ENCODE peak calls at places on chromosomes 4 and X, in five cellular contexts. S is H7, Z is myocyte, U is occipital lobe, E is GM23248. K is an unnamed sample.

GRCh38 chr4:8920289-8920965 is 48.8 kb upstream of the HMX1 start:
- DNase-seq in S (peak), Z (no peak), U (no peak), E (no peak), K (peak)

GRCh38 chrX:116749943-116750342 is 287.2 kb upstream of the CT83 start:
- DNase-seq in S (no peak), Z (no peak), U (no peak), E (no peak), K (no peak)

GRCh38 chrX:13469963-13470679 is 99.3 kb upstream of the EGFL6 start:
- DNase-seq in S (no peak), Z (peak), U (no peak), E (peak), K (no peak)

GRCh38 chr4:169791527-169792156 is 33.9 kb upstream of the HPF1 start:
- DNase-seq in S (peak), Z (peak), U (peak), E (peak), K (peak)

GRCh38 chr4:41866799-41867677 is 68.2 kb upstream of the TMEM33 start:
- DNase-seq in S (peak), Z (no peak), U (no peak), E (no peak), K (no peak)

GRCh38 chr4:55468724-55469123 is 73.0 kb downstream of the TMEM165 start:
- DNase-seq in S (no peak), Z (peak), U (no peak), E (peak), K (no peak)

GRCh38 chrX:11792461-11793421 is 34.7 kb downstream of the MSL3 start:
- DNase-seq in S (no peak), Z (no peak), U (peak), E (no peak), K (no peak)

GRCh38 chr4:8235224-8235623 is 34.3 kb upstream of the HTRA3 start:
- DNase-seq in S (no peak), Z (no peak), U (no peak), E (no peak), K (no peak)

GRCh38 chrX:96182366-96182765 is 502.3 kb upstream of the DIAPH2 start:
- DNase-seq in S (peak), Z (peak), U (no peak), E (peak), K (peak)

GRCh38 chr4:186807131-186807530 is 83.5 kb upstream of the FAT1 start:
- DNase-seq in S (no peak), Z (no peak), U (no peak), E (peak), K (no peak)